ENCODE peak calls at places on chromosomes 5 and 9, in four cellular contexts. O is foreskin fibroblast, L is GM19239, P is NCI-H1694. V is an unnamed sample.

GRCh38 chr5:79517601-79518000 is 3.7 kb upstream of the HOMER1 start:
- DNase-seq in O (no peak), L (no peak), P (no peak), V (no peak)

GRCh38 chr9:5493597-5494511 is 16.5 kb upstream of the PDCD1LG2 start:
- DNase-seq in O (peak), L (no peak), P (no peak), V (no peak)

GRCh38 chr5:132754947-132755346 is 7.7 kb downstream of the CCNI2 start:
- DNase-seq in O (peak), L (no peak), P (no peak), V (no peak)

GRCh38 chr5:99275128-99275527 is 346.3 kb upstream of the CHD1 start:
- DNase-seq in O (no peak), L (no peak), P (no peak), V (no peak)

GRCh38 chr9:116574027-116574679 is 113.0 kb upstream of the TRIM32 start:
- DNase-seq in O (no peak), L (no peak), P (no peak), V (no peak)

GRCh38 chr9:120104771-120105170 is 475.2 kb downstream of the CDK5RAP2 start:
- DNase-seq in O (no peak), L (no peak), P (no peak), V (no peak)

GRCh38 chr5:52491071-52491828 is 296.5 kb upstream of the ITGA1 start:
- DNase-seq in O (no peak), L (no peak), P (peak), V (no peak)

GRCh38 chr5:89756955-89757354 is 652.6 kb downstream of the CETN3 start:
- DNase-seq in O (peak), L (no peak), P (no peak), V (no peak)

GRCh38 chr5:168174376-168174775 is 117.1 kb upstream of the WWC1 start:
- DNase-seq in O (no peak), L (no peak), P (no peak), V (no peak)

GRCh38 chr5:9596256-9596655 is 33.9 kb downstream of the TAS2R1 start:
- DNase-seq in O (peak), L (no peak), P (no peak), V (no peak)

GRCh38 chr9:101092922-101093321 is 64.4 kb downstream of the PLPPR1 start:
- DNase-seq in O (no peak), L (no peak), P (no peak), V (no peak)

GRCh38 chr9:88776717-88777497 is 214.4 kb upstream of the S1PR3 start:
- DNase-seq in O (peak), L (no peak), P (no peak), V (no peak)

GRCh38 chr5:141512390-141513020 is 23.6 kb downstream of the PCDHGC5 start:
- DNase-seq in O (peak), L (peak), P (peak), V (peak)

GRCh38 chr5:136856648-136857047 is 491.3 kb upstream of the TRPC7 start:
- DNase-seq in O (no peak), L (no peak), P (no peak), V (no peak)

GRCh38 chr5:153619706-153620105 is 129.2 kb downstream of the GRIA1 start:
- DNase-seq in O (peak), L (no peak), P (no peak), V (no peak)

GRCh38 chr5:72597456-72597948 is 90.3 kb upstream of the ZNF366 start:
- DNase-seq in O (peak), L (no peak), P (no peak), V (no peak)

GRCh38 chr5:14700478-14701436 is 36.2 kb downstream of the OTULIN start:
- DNase-seq in O (peak), L (no peak), P (no peak), V (no peak)

GRCh38 chr5:176530406-176530982 is 6.7 kb downstream of the RNF44 start:
- DNase-seq in O (no peak), L (no peak), P (no peak), V (no peak)

GRCh38 chr5:14054965-14055963 is 87.9 kb upstream of the TRIO start:
- DNase-seq in O (peak), L (no peak), P (no peak), V (no peak)

GRCh38 chr5:65213921-65214525 is 267.7 kb downstream of the ADAMTS6 start:
- DNase-seq in O (peak), L (no peak), P (no peak), V (no peak)

GRCh38 chr5:143693691-143694252 is 118.2 kb upstream of the HMHB1 start:
- DNase-seq in O (no peak), L (no peak), P (no peak), V (no peak)

GRCh38 chr9:114887963-114888362 is 42.4 kb downstream of the TNFSF8 start:
- DNase-seq in O (no peak), L (no peak), P (no peak), V (no peak)

GRCh38 chr5:15008911-15009310 is 137.3 kb upstream of the ANKH start:
- DNase-seq in O (no peak), L (no peak), P (no peak), V (no peak)

GRCh38 chr5:385321-385720 is 57.7 kb upstream of the EXOC3 start:
- DNase-seq in O (no peak), L (no peak), P (no peak), V (no peak)

GRCh38 chr5:132471944-132472343 is 18.6 kb downstream of the IRF1 start:
- DNase-seq in O (no peak), L (no peak), P (no peak), V (no peak)

GRCh38 chr9:126661521-126662251 is 48.0 kb downstream of the LMX1B start:
- DNase-seq in O (no peak), L (no peak), P (no peak), V (no peak)

GRCh38 chr9:133818444-133818843 is 80.3 kb upstream of the SARDH start:
- DNase-seq in O (no peak), L (no peak), P (no peak), V (no peak)

GRCh38 chr5:33850100-33850594 is 41.6 kb downstream of the ADAMTS12 start:
- DNase-seq in O (peak), L (peak), P (no peak), V (peak)

GRCh38 chr5:3595102-3595961 is at the start of gene IRX1:
- DNase-seq in O (peak), L (no peak), P (no peak), V (no peak)

GRCh38 chr5:140142802-140143201 is 17.1 kb downstream of the IGIP start:
- DNase-seq in O (no peak), L (no peak), P (no peak), V (no peak)

GRCh38 chr5:145980257-145980656 is 43.9 kb downstream of the SH3RF2 start:
- DNase-seq in O (no peak), L (no peak), P (no peak), V (no peak)

V was measured in GM12892.